ENCODE peak calls at places on chromosomes 12 and 14, in seven cellular contexts. One of them, this sample, is unnamed.

GRCh38 chr14:53943751-53944083 is 12.9 kb downstream of the BMP4 start:
- ATAC-seq in right lobe of liver: no peak
- ATAC-seq in activated naive CD4-positive, alpha-beta T cell treated with anti-CD3 and anti-CD28 coated beads, Interleukin-2, amount 50 U/mL, for 72 hours: no peak
- ATAC-seq in PC-3: no peak
- ATAC-seq in memory B cell: no peak
- ATAC-seq in mucosa of descending colon: no peak
- ATAC-seq in WTC11: no peak
- ATAC-seq in this sample: no peak

GRCh38 chr12:59500915-59501314 is 94.9 kb upstream of the SLC16A7 start:
- ATAC-seq in right lobe of liver: no peak
- ATAC-seq in activated naive CD4-positive, alpha-beta T cell treated with anti-CD3 and anti-CD28 coated beads, Interleukin-2, amount 50 U/mL, for 72 hours: no peak
- ATAC-seq in PC-3: peak
- ATAC-seq in WTC11: no peak
- ATAC-seq in memory B cell: no peak
- ATAC-seq in mucosa of descending colon: no peak
- ATAC-seq in this sample: no peak

GRCh38 chr12:124005736-124006581 is 32.9 kb downstream of the ZNF664 start:
- ATAC-seq in activated naive CD4-positive, alpha-beta T cell treated with anti-CD3 and anti-CD28 coated beads, Interleukin-2, amount 50 U/mL, for 72 hours: peak
- ATAC-seq in right lobe of liver: no peak
- ATAC-seq in memory B cell: peak
- ATAC-seq in PC-3: no peak
- ATAC-seq in WTC11: no peak
- ATAC-seq in mucosa of descending colon: no peak
- ATAC-seq in this sample: no peak

GRCh38 chr12:101414533-101415119 is 7.1 kb upstream of the ARL1 start:
- ATAC-seq in memory B cell: peak
- ATAC-seq in WTC11: no peak
- ATAC-seq in PC-3: peak
- ATAC-seq in mucosa of descending colon: peak
- ATAC-seq in activated naive CD4-positive, alpha-beta T cell treated with anti-CD3 and anti-CD28 coated beads, Interleukin-2, amount 50 U/mL, for 72 hours: no peak
- ATAC-seq in right lobe of liver: peak
- ATAC-seq in this sample: peak

GRCh38 chr14:95467232-95467631 is 49.2 kb downstream of the SYNE3 start:
- ATAC-seq in mucosa of descending colon: no peak
- ATAC-seq in memory B cell: no peak
- ATAC-seq in right lobe of liver: no peak
- ATAC-seq in WTC11: no peak
- ATAC-seq in PC-3: no peak
- ATAC-seq in activated naive CD4-positive, alpha-beta T cell treated with anti-CD3 and anti-CD28 coated beads, Interleukin-2, amount 50 U/mL, for 72 hours: no peak
- ATAC-seq in this sample: no peak

GRCh38 chr14:94936411-94936892 is 166.5 kb upstream of the GSC start:
- ATAC-seq in PC-3: no peak
- ATAC-seq in mucosa of descending colon: peak
- ATAC-seq in memory B cell: no peak
- ATAC-seq in activated naive CD4-positive, alpha-beta T cell treated with anti-CD3 and anti-CD28 coated beads, Interleukin-2, amount 50 U/mL, for 72 hours: no peak
- ATAC-seq in WTC11: no peak
- ATAC-seq in right lobe of liver: no peak
- ATAC-seq in this sample: no peak

GRCh38 chr12:26691234-26691970 is 141.6 kb downstream of the ITPR2 start:
- ATAC-seq in memory B cell: no peak
- ATAC-seq in WTC11: peak
- ATAC-seq in mucosa of descending colon: no peak
- ATAC-seq in right lobe of liver: no peak
- ATAC-seq in activated naive CD4-positive, alpha-beta T cell treated with anti-CD3 and anti-CD28 coated beads, Interleukin-2, amount 50 U/mL, for 72 hours: no peak
- ATAC-seq in PC-3: peak
- ATAC-seq in this sample: peak

GRCh38 chr14:52769889-52770288 is 21.5 kb downstream of the GNPNAT1 start:
- ATAC-seq in memory B cell: no peak
- ATAC-seq in activated naive CD4-positive, alpha-beta T cell treated with anti-CD3 and anti-CD28 coated beads, Interleukin-2, amount 50 U/mL, for 72 hours: peak
- ATAC-seq in mucosa of descending colon: no peak
- ATAC-seq in right lobe of liver: no peak
- ATAC-seq in PC-3: peak
- ATAC-seq in WTC11: no peak
- ATAC-seq in this sample: no peak

This sample was measured in esophagus mucosa.